ENCODE peak calls at places on chromosomes 13 and 19, in eight cellular contexts. U is cardiac muscle cell, S is fibroblast of lung, M is fibroblast of the aortic adventitia, Y is upper lobe of right lung, A is astrocyte of the cerebellum, Z is HFF-Myc, E is psoas muscle. N is an unnamed sample.

GRCh38 chr13:94327318-94327717 is 152.2 kb downstream of the DCT start:
- DNase-seq in U (no peak), S (no peak), M (no peak), Y (no peak), A (no peak), Z (no peak), E (no peak), N (no peak)

GRCh38 chr13:57470491-57470890 is 161.1 kb upstream of the PCDH17 start:
- DNase-seq in U (no peak), S (peak; percentile 0), M (no peak), Y (no peak), A (no peak), Z (no peak), E (no peak), N (no peak)

GRCh38 chr19:48746738-48747575 is at the start of gene IZUMO1:
- DNase-seq in U (peak; percentile 97), S (peak; percentile 90), M (peak; percentile 87), Y (peak; percentile 88), A (peak; percentile 74), Z (peak; percentile 73), E (peak; percentile 77), N (peak; percentile 95)

GRCh38 chr19:5621311-5621944 is 1.1 kb downstream of the SAFB2 start:
- DNase-seq in U (peak; percentile 25), S (no peak), M (peak; percentile 13), Y (no peak), A (no peak), Z (no peak), E (no peak), N (no peak)

GRCh38 chr19:17749912-17750317 is 1.4 kb upstream of the FCHO1 start:
- DNase-seq in U (no peak), S (no peak), M (peak; percentile 9), Y (no peak), A (no peak), Z (no peak), E (no peak), N (peak; percentile 29)

GRCh38 chr13:27953671-27954405 is 15.3 kb downstream of the CDX2 start:
- DNase-seq in U (peak; percentile 79), S (peak; percentile 56), M (peak; percentile 45), Y (peak; percentile 91), A (peak; percentile 11), Z (peak; percentile 10), E (peak; percentile 71), N (peak; percentile 65)

GRCh38 chr13:31213681-31214289 is 14.0 kb downstream of the B3GLCT start:
- DNase-seq in U (no peak), S (no peak), M (no peak), Y (no peak), A (no peak), Z (no peak), E (no peak), N (no peak)

GRCh38 chr13:41914552-41914951 is 46.4 kb downstream of the VWA8 start:
- DNase-seq in U (no peak), S (no peak), M (no peak), Y (no peak), A (no peak), Z (no peak), E (no peak), N (no peak)

GRCh38 chr19:13447978-13448377 is 58.3 kb downstream of the CACNA1A start:
- DNase-seq in U (no peak), S (no peak), M (no peak), Y (no peak), A (no peak), Z (no peak), E (no peak), N (no peak)

GRCh38 chr13:111458739-111459138 is 138.3 kb downstream of the TEX29 start:
- DNase-seq in U (no peak), S (no peak), M (no peak), Y (no peak), A (no peak), Z (no peak), E (no peak), N (no peak)

GRCh38 chr13:111459803-111460547 is 139.5 kb downstream of the TEX29 start:
- DNase-seq in U (no peak), S (no peak), M (no peak), Y (no peak), A (no peak), Z (no peak), E (no peak), N (no peak)

GRCh38 chr13:111461445-111462149 is 141.2 kb downstream of the TEX29 start:
- DNase-seq in U (no peak), S (no peak), M (no peak), Y (no peak), A (no peak), Z (no peak), E (no peak), N (no peak)

GRCh38 chr13:111462221-111462764 is 141.9 kb downstream of the TEX29 start:
- DNase-seq in U (no peak), S (no peak), M (no peak), Y (no peak), A (no peak), Z (no peak), E (no peak), N (no peak)

DNA sequence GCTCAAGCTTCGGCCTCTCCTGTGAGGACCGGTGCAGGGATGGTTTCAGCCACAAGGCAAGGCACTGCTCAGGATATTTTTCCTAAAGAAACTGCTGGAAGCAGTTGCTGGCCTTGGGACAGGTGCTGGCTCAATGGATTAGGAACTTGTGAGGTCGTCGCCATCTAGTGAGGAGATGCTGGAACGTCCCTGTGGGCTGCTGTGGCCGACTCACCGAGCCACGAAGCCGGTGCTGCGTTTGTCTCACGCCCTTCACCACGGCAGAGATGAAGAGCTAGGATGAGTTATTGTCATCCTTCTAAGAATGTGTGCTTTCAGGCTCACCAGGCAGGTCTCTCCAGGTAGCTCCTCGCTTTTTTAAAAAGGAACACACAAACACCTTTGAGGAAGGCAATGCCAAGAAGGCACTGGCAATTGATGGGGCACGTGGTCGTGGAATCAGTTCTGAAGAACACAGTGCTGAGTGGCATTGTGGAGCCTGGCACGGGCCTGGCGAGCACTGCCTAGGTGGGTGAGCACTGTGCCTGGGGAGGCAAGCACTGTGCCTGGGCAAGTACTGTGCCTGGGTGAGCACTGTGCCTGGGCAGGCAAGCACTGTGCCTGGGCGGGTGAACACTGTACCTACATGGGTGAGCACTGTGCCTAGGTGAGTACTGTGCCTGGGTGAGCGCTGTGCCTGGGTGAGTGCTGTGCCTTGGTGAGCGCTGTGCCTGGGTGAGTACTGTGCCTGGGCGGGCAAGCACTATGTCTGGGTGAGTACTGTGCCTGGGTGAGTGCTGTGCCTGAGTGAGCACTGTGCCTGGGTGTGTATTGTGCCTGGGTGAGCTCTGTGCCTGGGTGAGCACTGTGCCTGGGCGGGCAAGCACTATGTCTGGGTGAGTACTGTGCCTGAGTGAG is 140.4 kb downstream of the TEX29 start:
- DNase-seq in U (peak; percentile 41), S (peak; percentile 70), M (peak; percentile 46), Y (no peak), A (peak; percentile 8), Z (peak; percentile 15), E (peak; percentile 26), N (peak; percentile 42)
- TF ChIP-seq CTCF in U (peak; percentile 34), S (peak; percentile 42), M (peak; percentile 29), Y (peak; percentile 26), A (peak; percentile 45), Z (peak; percentile 45), E (peak; percentile 38), N (peak; percentile 37)

DNA sequence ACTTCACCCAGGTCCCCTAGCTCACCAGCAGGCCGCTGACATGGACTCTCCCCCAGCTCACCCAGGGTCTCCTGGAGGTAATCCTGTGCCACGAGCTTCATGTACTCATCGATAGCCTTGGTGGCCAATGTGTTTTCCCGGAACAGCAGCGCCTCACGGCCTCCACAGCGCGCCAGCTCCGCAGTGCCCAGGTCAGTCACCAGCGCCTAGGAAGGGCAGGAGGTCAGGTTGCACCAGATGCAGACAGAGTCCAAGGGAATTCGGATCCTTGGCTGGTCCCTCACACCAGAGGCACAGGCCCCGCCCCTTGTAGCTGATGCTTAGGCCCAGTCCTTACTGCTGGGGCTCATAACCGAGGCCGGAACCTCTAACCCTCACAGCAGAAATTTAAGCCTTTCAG is 6.7 kb upstream of the WIZ start:
- DNase-seq in U (no peak), S (no peak), M (no peak), Y (no peak), A (no peak), Z (no peak), E (no peak), N (no peak)
- H3K4me3 ChIP-seq in U (no peak overlapping the region), S (no peak overlapping the region), M (no peak overlapping the region), Y (no peak overlapping the region), A (no peak overlapping the region), Z (no peak overlapping the region), E (no peak overlapping the region), N (no peak overlapping the region)

DNA sequence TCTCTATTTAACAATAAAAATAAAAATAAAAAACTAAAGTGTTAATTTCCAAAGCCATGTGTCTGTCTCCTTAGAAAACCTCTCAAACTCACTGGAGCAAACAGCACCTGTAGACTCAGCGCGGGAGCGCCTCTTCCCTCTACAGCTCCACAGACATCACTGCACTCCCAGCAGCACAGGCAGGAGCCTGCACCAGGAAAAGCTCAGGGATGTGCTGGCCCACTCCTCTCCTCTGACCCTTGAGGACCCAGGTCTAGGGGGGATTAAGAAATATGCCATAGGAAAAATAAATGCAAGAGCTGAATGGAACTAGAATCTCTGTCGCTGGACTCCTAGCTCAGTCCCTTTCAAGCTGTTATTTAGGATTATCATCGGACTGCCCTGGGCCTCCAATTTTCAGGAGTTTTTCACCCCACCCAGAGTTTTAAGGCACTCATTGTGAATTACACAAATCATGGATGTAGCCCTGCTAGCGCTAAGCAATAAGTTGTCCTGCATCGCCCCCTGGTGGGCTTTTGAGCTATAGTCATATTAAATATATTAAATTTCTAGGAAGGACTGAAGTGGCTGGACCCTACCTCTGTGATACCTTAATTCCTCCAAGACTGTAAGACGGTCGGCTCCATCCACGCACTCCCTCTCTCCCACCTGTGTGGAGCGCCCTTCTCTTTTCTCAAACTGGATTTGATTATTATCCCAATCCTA is 333.9 kb downstream of the UQCRFS1 start:
- DNase-seq in U (peak; percentile 83), S (peak; percentile 77), M (peak; percentile 93), Y (peak; percentile 75), A (peak; percentile 60), Z (peak; percentile 33), E (peak; percentile 52), N (peak; percentile 84)
- TF ChIP-seq CTCF in U (peak; percentile 59), S (peak; percentile 59), M (peak; percentile 52), Y (peak; percentile 69), A (peak; percentile 57), Z (peak; percentile 58), E (peak; percentile 77), N (peak; percentile 54)

DNA sequence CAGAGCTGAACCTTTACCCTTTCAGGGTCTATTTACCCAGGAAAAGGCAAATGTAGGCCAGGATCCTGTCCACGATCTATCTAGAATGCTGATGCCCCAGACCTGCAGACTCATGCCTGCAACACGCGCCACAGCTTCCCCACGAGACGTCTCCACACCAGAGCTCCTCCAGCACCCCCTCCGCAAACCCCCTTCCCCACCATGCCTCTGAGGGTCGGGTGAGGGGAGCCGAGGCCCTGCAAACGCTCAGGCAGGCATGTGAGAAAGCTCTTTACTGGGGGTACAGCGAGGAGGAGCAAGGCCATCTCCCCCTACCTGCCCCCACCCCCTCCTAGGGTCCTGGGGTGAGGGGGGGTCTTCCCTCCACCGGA is 8.9 kb downstream of the DYRK1B start:
- DNase-seq in U (no peak), S (no peak), M (no peak), Y (no peak), A (no peak), Z (no peak), E (no peak), N (no peak)
- H3K4me3 ChIP-seq in U (no peak overlapping the region), S (no peak overlapping the region), M (no peak overlapping the region), Y (no peak overlapping the region), A (no peak overlapping the region), Z (no peak overlapping the region), E (peak overlapping the region; percentile 80), N (no peak overlapping the region)